ENCODE peak calls at places on chromosomes 2 and 18, in nine cellular contexts. S is AG08395; W is AG04450; O is testis; M is IMR-90; Z is caudate nucleus; F is aorta; N is stimulated activated CD8-positive, alpha-beta memory T cell treated with anti-CD3 and anti-CD28 coated beads, Interleukin-12 subunit alpha, Interleukin-12 subunit beta, amount 100 ng/mL, for 1 hour; D is cardiac septum. X is an unnamed sample.

GRCh38 chr18:9550413-9550812 is 63.9 kb downstream of the PPP4R1 start:
- DNase-seq in N (no peak), S (no peak), M (no peak), D (no peak), W (no peak), Z (no peak), O (no peak), F (no peak), X (no peak)

GRCh38 chr18:76660571-76661192 is 161.7 kb upstream of the ZNF236 start:
- DNase-seq in O (no peak), W (no peak), M (no peak), F (no peak), S (no peak), D (no peak), Z (no peak), N (no peak), X (no peak)

GRCh38 chr2:228522276-228522675 is 340.8 kb upstream of the SPHKAP start:
- DNase-seq in N (no peak), M (peak), O (no peak), F (no peak), D (no peak), Z (no peak), W (no peak), S (peak), X (no peak)

GRCh38 chr18:10444314-10445006 is 10.0 kb upstream of the APCDD1 start:
- DNase-seq in Z (no peak), O (no peak), S (no peak), W (no peak), D (no peak), M (peak), F (no peak), N (no peak), X (no peak)

GRCh38 chr2:145043399-145043834 is 523.5 kb upstream of the ZEB2 start:
- DNase-seq in W (no peak), N (no peak), S (no peak), M (no peak), Z (peak), D (no peak), O (no peak), F (peak), X (no peak)

GRCh38 chr2:39875182-39875913 is 96.3 kb upstream of the THUMPD2 start:
- DNase-seq in N (no peak), F (no peak), S (peak), Z (no peak), M (peak), W (peak), D (no peak), O (peak), X (peak)

GRCh38 chr2:37798315-37799005 is 126.6 kb upstream of the RMDN2 start:
- DNase-seq in M (peak), O (no peak), Z (no peak), F (no peak), N (no peak), W (no peak), D (no peak), S (peak), X (no peak)

GRCh38 chr2:33212151-33212550 is 264.3 kb upstream of the RASGRP3 start:
- DNase-seq in F (no peak), D (no peak), Z (no peak), N (no peak), M (peak), W (peak), S (peak), O (no peak), X (peak)

GRCh38 chr2:212480447-212480846 is 58.2 kb downstream of the ERBB4 start:
- DNase-seq in S (no peak), O (no peak), N (no peak), M (no peak), Z (no peak), F (no peak), D (no peak), W (no peak), X (no peak)

X was measured in choroid plexus epithelial cell.